ENCODE peak calls at places on chromosomes 3 and 15, in nine cellular contexts. One of them, this sample, is unnamed.

GRCh38 chr3:183566882-183567281 is 11.4 kb upstream of the KLHL6 start:
- DNase-seq in ureter: no peak
- DNase-seq in cardiac muscle cell: no peak
- DNase-seq in nucleus accumbens: no peak
- DNase-seq in posterior cingulate gyrus: no peak
- DNase-seq in GM13976: no peak
- DNase-seq in stimulated activated naive B cell treated with anti-CD40 and anti-IgM and Interleukin-4, amounts not matched to agents 10 μg/mL and 1 μg/mL and 100 μg/mL, for 72 hours: no peak
- DNase-seq in A172: no peak
- DNase-seq in H4: no peak
- DNase-seq in this sample: no peak

GRCh38 chr15:65248506-65248905 is 37.2 kb upstream of the CILP start:
- DNase-seq in H4: no peak
- DNase-seq in nucleus accumbens: no peak
- DNase-seq in GM13976: no peak
- DNase-seq in cardiac muscle cell: no peak
- DNase-seq in posterior cingulate gyrus: no peak
- DNase-seq in ureter: no peak
- DNase-seq in A172: no peak
- DNase-seq in stimulated activated naive B cell treated with anti-CD40 and anti-IgM and Interleukin-4, amounts not matched to agents 10 μg/mL and 1 μg/mL and 100 μg/mL, for 72 hours: no peak
- DNase-seq in this sample: no peak

GRCh38 chr3:187616307-187616939 is 53.8 kb downstream of the SST start:
- DNase-seq in posterior cingulate gyrus: peak
- DNase-seq in H4: peak
- DNase-seq in nucleus accumbens: peak
- DNase-seq in A172: peak
- DNase-seq in ureter: no peak
- DNase-seq in cardiac muscle cell: peak
- DNase-seq in stimulated activated naive B cell treated with anti-CD40 and anti-IgM and Interleukin-4, amounts not matched to agents 10 μg/mL and 1 μg/mL and 100 μg/mL, for 72 hours: peak
- DNase-seq in GM13976: peak
- DNase-seq in this sample: no peak

GRCh38 chr15:57696146-57696545 is 10.4 kb upstream of the POLR2M start:
- DNase-seq in posterior cingulate gyrus: no peak
- DNase-seq in GM13976: no peak
- DNase-seq in H4: no peak
- DNase-seq in cardiac muscle cell: no peak
- DNase-seq in stimulated activated naive B cell treated with anti-CD40 and anti-IgM and Interleukin-4, amounts not matched to agents 10 μg/mL and 1 μg/mL and 100 μg/mL, for 72 hours: no peak
- DNase-seq in ureter: no peak
- DNase-seq in nucleus accumbens: no peak
- DNase-seq in A172: no peak
- DNase-seq in this sample: no peak

GRCh38 chr3:152076148-152076547 is 192.6 kb upstream of the MBNL1 start:
- DNase-seq in A172: peak
- DNase-seq in posterior cingulate gyrus: no peak
- DNase-seq in GM13976: no peak
- DNase-seq in H4: no peak
- DNase-seq in ureter: no peak
- DNase-seq in nucleus accumbens: no peak
- DNase-seq in cardiac muscle cell: no peak
- DNase-seq in stimulated activated naive B cell treated with anti-CD40 and anti-IgM and Interleukin-4, amounts not matched to agents 10 μg/mL and 1 μg/mL and 100 μg/mL, for 72 hours: no peak
- DNase-seq in this sample: peak

GRCh38 chr3:171328419-171329082 is 131.7 kb downstream of the TNIK start:
- DNase-seq in GM13976: no peak
- DNase-seq in H4: peak
- DNase-seq in A172: peak
- DNase-seq in cardiac muscle cell: no peak
- DNase-seq in stimulated activated naive B cell treated with anti-CD40 and anti-IgM and Interleukin-4, amounts not matched to agents 10 μg/mL and 1 μg/mL and 100 μg/mL, for 72 hours: no peak
- DNase-seq in nucleus accumbens: peak
- DNase-seq in posterior cingulate gyrus: no peak
- DNase-seq in ureter: no peak
- DNase-seq in this sample: no peak

GRCh38 chr3:52986049-52986448 is 59.8 kb downstream of the SFMBT1 start:
- DNase-seq in ureter: no peak
- DNase-seq in GM13976: no peak
- DNase-seq in posterior cingulate gyrus: no peak
- DNase-seq in stimulated activated naive B cell treated with anti-CD40 and anti-IgM and Interleukin-4, amounts not matched to agents 10 μg/mL and 1 μg/mL and 100 μg/mL, for 72 hours: no peak
- DNase-seq in nucleus accumbens: no peak
- DNase-seq in A172: no peak
- DNase-seq in cardiac muscle cell: no peak
- DNase-seq in H4: no peak
- DNase-seq in this sample: no peak

GRCh38 chr3:177833392-177833791 is 636.1 kb upstream of the TBL1XR1 start:
- DNase-seq in cardiac muscle cell: no peak
- DNase-seq in posterior cingulate gyrus: no peak
- DNase-seq in nucleus accumbens: no peak
- DNase-seq in GM13976: no peak
- DNase-seq in H4: no peak
- DNase-seq in ureter: no peak
- DNase-seq in stimulated activated naive B cell treated with anti-CD40 and anti-IgM and Interleukin-4, amounts not matched to agents 10 μg/mL and 1 μg/mL and 100 μg/mL, for 72 hours: no peak
- DNase-seq in A172: no peak
- DNase-seq in this sample: no peak

GRCh38 chr15:73015493-73015892 is 36.8 kb upstream of the NEO1 start:
- DNase-seq in posterior cingulate gyrus: no peak
- DNase-seq in nucleus accumbens: no peak
- DNase-seq in A172: no peak
- DNase-seq in GM13976: no peak
- DNase-seq in ureter: no peak
- DNase-seq in stimulated activated naive B cell treated with anti-CD40 and anti-IgM and Interleukin-4, amounts not matched to agents 10 μg/mL and 1 μg/mL and 100 μg/mL, for 72 hours: no peak
- DNase-seq in H4: no peak
- DNase-seq in cardiac muscle cell: no peak
- DNase-seq in this sample: no peak

GRCh38 chr3:10518506-10519150 is 13.2 kb upstream of the ATP2B2 start:
- DNase-seq in A172: peak
- DNase-seq in posterior cingulate gyrus: no peak
- DNase-seq in ureter: no peak
- DNase-seq in GM13976: no peak
- DNase-seq in H4: peak
- DNase-seq in nucleus accumbens: no peak
- DNase-seq in cardiac muscle cell: peak
- DNase-seq in stimulated activated naive B cell treated with anti-CD40 and anti-IgM and Interleukin-4, amounts not matched to agents 10 μg/mL and 1 μg/mL and 100 μg/mL, for 72 hours: no peak
- DNase-seq in this sample: no peak

GRCh38 chr3:128933922-128934253 is 54.5 kb downstream of the ACAD9 start:
- DNase-seq in posterior cingulate gyrus: no peak
- DNase-seq in GM13976: no peak
- DNase-seq in cardiac muscle cell: no peak
- DNase-seq in nucleus accumbens: no peak
- DNase-seq in H4: no peak
- DNase-seq in stimulated activated naive B cell treated with anti-CD40 and anti-IgM and Interleukin-4, amounts not matched to agents 10 μg/mL and 1 μg/mL and 100 μg/mL, for 72 hours: no peak
- DNase-seq in A172: no peak
- DNase-seq in ureter: peak
- DNase-seq in this sample: no peak

GRCh38 chr3:36477655-36478054 is 97.4 kb downstream of the STAC start:
- DNase-seq in H4: no peak
- DNase-seq in ureter: no peak
- DNase-seq in A172: no peak
- DNase-seq in GM13976: no peak
- DNase-seq in cardiac muscle cell: no peak
- DNase-seq in stimulated activated naive B cell treated with anti-CD40 and anti-IgM and Interleukin-4, amounts not matched to agents 10 μg/mL and 1 μg/mL and 100 μg/mL, for 72 hours: no peak
- DNase-seq in posterior cingulate gyrus: no peak
- DNase-seq in nucleus accumbens: no peak
- DNase-seq in this sample: no peak

GRCh38 chr3:9622438-9622837 is 26.9 kb upstream of the MTMR14 start:
- DNase-seq in posterior cingulate gyrus: no peak
- DNase-seq in GM13976: no peak
- DNase-seq in ureter: no peak
- DNase-seq in nucleus accumbens: no peak
- DNase-seq in cardiac muscle cell: no peak
- DNase-seq in H4: no peak
- DNase-seq in stimulated activated naive B cell treated with anti-CD40 and anti-IgM and Interleukin-4, amounts not matched to agents 10 μg/mL and 1 μg/mL and 100 μg/mL, for 72 hours: no peak
- DNase-seq in A172: no peak
- DNase-seq in this sample: no peak